ENCODE peak calls at places on chromosomes 2 and 18, in five cellular contexts. K, F, D, I and B are unnamed samples.

GRCh38 chr2:71843391-71843850 is 304.2 kb downstream of the CYP26B1 start:
- DNase-seq in F (peak), K (no peak), D (no peak), I (no peak), B (peak)

GRCh38 chr18:41713969-41714700 is 240.9 kb upstream of the PIK3C3 start:
- DNase-seq in D (no peak), F (no peak), I (no peak), K (no peak), B (no peak)

GRCh38 chr2:206296128-206296527 is 21.7 kb downstream of the ZDBF2 start:
- DNase-seq in F (peak), I (no peak), D (no peak), K (no peak), B (no peak)

GRCh38 chr2:19176977-19177376 is 181.4 kb downstream of the OSR1 start:
- DNase-seq in F (peak), D (no peak), K (no peak), I (no peak), B (peak)

GRCh38 chr2:240624950-240625621 is at the start of gene GPR35:
- DNase-seq in F (peak), D (no peak), K (peak), I (peak), B (peak)

GRCh38 chr2:238216651-238217184 is 13.2 kb upstream of the ILKAP start:
- DNase-seq in I (no peak), K (no peak), F (no peak), D (no peak), B (no peak)

GRCh38 chr18:73717570-73717969 is 430.1 kb downstream of the FBXO15 start:
- DNase-seq in I (no peak), D (no peak), K (no peak), F (no peak), B (peak)

GRCh38 chr2:79432731-79433146 is 80.1 kb upstream of the CTNNA2 start:
- DNase-seq in I (no peak), K (no peak), D (no peak), F (no peak), B (no peak)

GRCh38 chr18:67500512-67500911 is 16.0 kb downstream of the DSEL start:
- DNase-seq in D (no peak), K (no peak), I (no peak), F (no peak), B (no peak)

GRCh38 chr2:96574364-96574763 is 37.8 kb downstream of the ARID5A start:
- DNase-seq in F (no peak), I (no peak), D (no peak), K (no peak), B (no peak)

GRCh38 chr2:127590386-127591190 is 55.1 kb downstream of the MYO7B start:
- DNase-seq in I (no peak), D (no peak), K (no peak), F (no peak), B (no peak)

GRCh38 chr2:197189770-197190434 is 120.7 kb downstream of the ANKRD44 start:
- DNase-seq in K (no peak), F (no peak), D (no peak), I (no peak), B (no peak)

GRCh38 chr2:226308981-226309380 is 490.6 kb downstream of the IRS1 start:
- DNase-seq in D (no peak), K (no peak), F (peak), I (no peak), B (peak)